ENCODE peak calls at places on chromosomes 1 and 21, in nine cellular contexts. One of them, this sample, is unnamed. For H3K4me1, the result is how much of the 10 kb centered on the place peaks cover.

GRCh38 chr1:240091614-240092300 is at the start of gene FMN2:
- DNase-seq in left ventricle myocardium inferior: no peak
- DNase-seq in heart right ventricle: no peak
- DNase-seq in GM23338: peak
- DNase-seq in upper lobe of left lung: no peak
- DNase-seq in HCT116: no peak
- DNase-seq in cardiac muscle cell: peak
- DNase-seq in ovary: peak
- DNase-seq in suprapubic skin: no peak
- DNase-seq in this sample: no peak

GRCh38 chr1:110765640-110766335 is 91.0 kb upstream of the KCNA3 start:
- DNase-seq in left ventricle myocardium inferior: no peak
- DNase-seq in heart right ventricle: no peak
- DNase-seq in GM23338: peak
- DNase-seq in upper lobe of left lung: no peak
- DNase-seq in HCT116: peak
- DNase-seq in cardiac muscle cell: peak
- DNase-seq in ovary: no peak
- DNase-seq in suprapubic skin: no peak
- DNase-seq in this sample: no peak

GRCh38 chr1:2088434-2088833 is 38.2 kb downstream of the PRKCZ start:
- DNase-seq in left ventricle myocardium inferior: no peak
- DNase-seq in heart right ventricle: no peak
- DNase-seq in GM23338: no peak
- DNase-seq in upper lobe of left lung: no peak
- DNase-seq in HCT116: no peak
- DNase-seq in cardiac muscle cell: peak
- DNase-seq in ovary: peak
- DNase-seq in suprapubic skin: no peak
- DNase-seq in this sample: no peak

GRCh38 chr1:45730075-45730779 is 20.2 kb downstream of the IPP start:
- DNase-seq in left ventricle myocardium inferior: no peak
- DNase-seq in heart right ventricle: no peak
- DNase-seq in GM23338: peak
- DNase-seq in upper lobe of left lung: peak
- DNase-seq in HCT116: no peak
- DNase-seq in cardiac muscle cell: peak
- DNase-seq in ovary: no peak
- DNase-seq in suprapubic skin: no peak
- DNase-seq in this sample: no peak

GRCh38 chr1:15323351-15323988 is 76.4 kb downstream of the FHAD1 start:
- DNase-seq in left ventricle myocardium inferior: peak
- DNase-seq in heart right ventricle: peak
- DNase-seq in GM23338: peak
- DNase-seq in upper lobe of left lung: peak
- DNase-seq in HCT116: peak
- DNase-seq in cardiac muscle cell: peak
- DNase-seq in ovary: peak
- DNase-seq in suprapubic skin: peak
- DNase-seq in this sample: peak

GRCh38 chr1:85839459-85839858 is 131.2 kb upstream of the ZNHIT6 start:
- DNase-seq in left ventricle myocardium inferior: no peak
- DNase-seq in heart right ventricle: no peak
- DNase-seq in GM23338: no peak
- DNase-seq in upper lobe of left lung: no peak
- DNase-seq in HCT116: no peak
- DNase-seq in cardiac muscle cell: no peak
- DNase-seq in ovary: no peak
- DNase-seq in suprapubic skin: no peak
- DNase-seq in this sample: no peak

GRCh38 chr1:45012639-45013278 is 705 bp downstream of the UROD start:
- DNase-seq in left ventricle myocardium inferior: peak
- DNase-seq in heart right ventricle: peak
- DNase-seq in GM23338: peak
- DNase-seq in upper lobe of left lung: peak
- DNase-seq in HCT116: no peak
- DNase-seq in cardiac muscle cell: peak
- DNase-seq in ovary: peak
- DNase-seq in suprapubic skin: no peak
- DNase-seq in this sample: peak

GRCh38 chr21:41952568-41953248 is 1.1 kb downstream of the C2CD2 start:
- DNase-seq in left ventricle myocardium inferior: no peak
- DNase-seq in heart right ventricle: no peak
- DNase-seq in GM23338: peak
- DNase-seq in upper lobe of left lung: no peak
- DNase-seq in HCT116: no peak
- DNase-seq in cardiac muscle cell: no peak
- DNase-seq in ovary: no peak
- DNase-seq in suprapubic skin: no peak
- DNase-seq in this sample: peak

GRCh38 chr1:247681288-247681897 is 1.9 kb upstream of the OR13G1 start:
- DNase-seq in left ventricle myocardium inferior: no peak
- DNase-seq in heart right ventricle: no peak
- DNase-seq in GM23338: peak
- DNase-seq in upper lobe of left lung: no peak
- DNase-seq in HCT116: peak
- DNase-seq in cardiac muscle cell: peak
- DNase-seq in ovary: no peak
- DNase-seq in suprapubic skin: no peak
- DNase-seq in this sample: no peak

GRCh38 chr1:167270230-167270817 is 49.6 kb downstream of the POU2F1 start:
- DNase-seq in left ventricle myocardium inferior: no peak
- DNase-seq in heart right ventricle: no peak
- DNase-seq in GM23338: no peak
- DNase-seq in upper lobe of left lung: no peak
- DNase-seq in HCT116: no peak
- DNase-seq in cardiac muscle cell: no peak
- DNase-seq in ovary: no peak
- DNase-seq in suprapubic skin: no peak
- DNase-seq in this sample: no peak

GRCh38 chr21:43191521-43191920 is 22.7 kb downstream of the CRYAA start:
- DNase-seq in left ventricle myocardium inferior: no peak
- DNase-seq in heart right ventricle: no peak
- DNase-seq in GM23338: no peak
- DNase-seq in upper lobe of left lung: no peak
- DNase-seq in HCT116: no peak
- DNase-seq in cardiac muscle cell: no peak
- DNase-seq in ovary: no peak
- DNase-seq in suprapubic skin: no peak
- DNase-seq in this sample: no peak

GRCh38 chr1:31335007-31335406 is 37.9 kb downstream of the FABP3 start:
- DNase-seq in left ventricle myocardium inferior: no peak
- DNase-seq in heart right ventricle: no peak
- DNase-seq in GM23338: peak
- DNase-seq in upper lobe of left lung: no peak
- DNase-seq in HCT116: peak
- DNase-seq in cardiac muscle cell: peak
- DNase-seq in ovary: no peak
- DNase-seq in suprapubic skin: no peak
- DNase-seq in this sample: no peak

GRCh38 chr1:182611787-182612186 is 7.6 kb upstream of the RGS16 start:
- DNase-seq in left ventricle myocardium inferior: no peak
- DNase-seq in heart right ventricle: no peak
- DNase-seq in GM23338: peak
- DNase-seq in upper lobe of left lung: no peak
- DNase-seq in HCT116: no peak
- DNase-seq in cardiac muscle cell: no peak
- DNase-seq in ovary: no peak
- DNase-seq in suprapubic skin: no peak
- DNase-seq in this sample: no peak

GRCh38 chr1:20339811-20340457 is 49.3 kb downstream of the VWA5B1 start:
- DNase-seq in left ventricle myocardium inferior: no peak
- DNase-seq in heart right ventricle: no peak
- DNase-seq in GM23338: peak
- DNase-seq in upper lobe of left lung: no peak
- DNase-seq in HCT116: no peak
- DNase-seq in cardiac muscle cell: no peak
- DNase-seq in ovary: no peak
- DNase-seq in suprapubic skin: no peak
- DNase-seq in this sample: no peak

GRCh38 chr1:158527190-158527815 is 26.9 kb downstream of the OR6Y1 start:
- DNase-seq in left ventricle myocardium inferior: no peak
- DNase-seq in heart right ventricle: no peak
- DNase-seq in GM23338: peak
- DNase-seq in upper lobe of left lung: no peak
- DNase-seq in HCT116: no peak
- DNase-seq in cardiac muscle cell: peak
- DNase-seq in ovary: no peak
- DNase-seq in suprapubic skin: no peak
- DNase-seq in this sample: no peak

GRCh38 chr1:68358439-68358838 is 91.3 kb downstream of the RPE65 start:
- DNase-seq in left ventricle myocardium inferior: no peak
- DNase-seq in heart right ventricle: no peak
- DNase-seq in GM23338: no peak
- DNase-seq in upper lobe of left lung: no peak
- DNase-seq in HCT116: no peak
- DNase-seq in cardiac muscle cell: peak
- DNase-seq in ovary: no peak
- DNase-seq in suprapubic skin: no peak
- DNase-seq in this sample: no peak

GRCh38 chr1:32107742-32108661 is at the start of gene KPNA6:
- DNase-seq in left ventricle myocardium inferior: peak
- DNase-seq in heart right ventricle: peak
- DNase-seq in GM23338: peak
- DNase-seq in upper lobe of left lung: peak
- DNase-seq in HCT116: peak
- DNase-seq in cardiac muscle cell: peak
- DNase-seq in ovary: peak
- DNase-seq in suprapubic skin: peak
- DNase-seq in this sample: peak

DNA sequence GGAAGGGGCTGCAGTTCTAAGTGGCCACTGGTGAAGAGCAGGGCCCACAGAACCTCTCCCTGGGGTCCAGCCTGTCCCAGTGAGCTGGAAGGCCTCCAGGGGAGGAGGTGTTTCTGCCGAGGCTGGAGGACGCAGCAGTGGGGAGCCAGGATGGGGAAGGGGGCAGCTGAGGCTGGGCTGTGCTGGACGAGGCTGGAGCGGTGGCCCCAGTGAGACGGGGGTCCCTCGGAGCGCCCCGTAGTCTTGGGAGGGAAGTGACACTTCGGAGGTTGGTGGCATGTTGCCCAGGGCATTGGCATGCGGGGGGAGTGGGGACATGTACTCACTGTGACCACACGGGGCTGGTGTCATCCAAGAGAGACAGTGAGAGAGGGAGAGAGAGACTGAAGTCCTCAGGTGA is 33.5 kb downstream of the AJAP1 start:
- DNase-seq in left ventricle myocardium inferior: no peak
- DNase-seq in heart right ventricle: no peak
- DNase-seq in GM23338: no peak
- DNase-seq in upper lobe of left lung: no peak
- DNase-seq in HCT116: no peak
- DNase-seq in cardiac muscle cell: no peak
- DNase-seq in ovary: no peak
- DNase-seq in suprapubic skin: no peak
- DNase-seq in this sample: no peak
- TF ChIP-seq CTCF in left ventricle myocardium inferior: no peak
- TF ChIP-seq CTCF in heart right ventricle: no peak
- TF ChIP-seq CTCF in GM23338: no peak
- TF ChIP-seq CTCF in upper lobe of left lung: no peak
- TF ChIP-seq CTCF in HCT116: no peak
- TF ChIP-seq CTCF in cardiac muscle cell: no peak
- TF ChIP-seq CTCF in ovary: no peak
- TF ChIP-seq CTCF in suprapubic skin: no peak
- TF ChIP-seq CTCF in this sample: no peak

DNA sequence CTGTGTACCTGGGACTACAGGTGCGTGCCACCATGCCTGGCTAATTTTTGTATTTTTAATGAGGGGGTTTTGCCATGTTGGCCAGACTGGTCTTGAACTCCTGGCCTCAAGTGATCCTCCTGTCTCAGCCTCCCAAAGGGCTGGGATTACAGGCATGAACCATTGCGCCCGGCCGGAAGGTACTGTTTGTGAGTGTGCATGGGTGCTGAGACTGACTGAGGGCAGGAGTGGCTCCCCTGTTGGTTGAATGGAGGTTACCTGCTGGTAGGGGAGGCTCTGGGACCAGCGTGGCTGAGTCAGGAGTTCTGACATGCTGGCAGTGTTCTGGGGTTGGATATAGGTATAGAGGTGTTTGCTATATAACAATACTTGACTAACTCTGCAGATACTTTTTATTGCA is 10.4 kb downstream of the PRMT2 start:
- DNase-seq in left ventricle myocardium inferior: no peak
- DNase-seq in heart right ventricle: no peak
- DNase-seq in GM23338: no peak
- DNase-seq in upper lobe of left lung: no peak
- DNase-seq in HCT116: no peak
- DNase-seq in cardiac muscle cell: no peak
- DNase-seq in ovary: no peak
- DNase-seq in suprapubic skin: no peak
- DNase-seq in this sample: no peak
- H3K4me1 ChIP-seq in left ventricle myocardium inferior: under half
- H3K4me1 ChIP-seq in heart right ventricle: under half
- H3K4me1 ChIP-seq in GM23338: under half
- H3K4me1 ChIP-seq in upper lobe of left lung: under half
- H3K4me1 ChIP-seq in HCT116: under half
- H3K4me1 ChIP-seq in cardiac muscle cell: under half
- H3K4me1 ChIP-seq in ovary: under half
- H3K4me1 ChIP-seq in suprapubic skin: under half
- H3K4me1 ChIP-seq in this sample: under half

GRCh38 chr1:18511469-18511997 is 30.8 kb downstream of the KLHDC7A start:
- DNase-seq in left ventricle myocardium inferior: no peak
- DNase-seq in heart right ventricle: no peak
- DNase-seq in GM23338: peak
- DNase-seq in upper lobe of left lung: no peak
- DNase-seq in HCT116: no peak
- DNase-seq in cardiac muscle cell: no peak
- DNase-seq in ovary: no peak
- DNase-seq in suprapubic skin: no peak
- DNase-seq in this sample: no peak
- TF ChIP-seq CTCF in left ventricle myocardium inferior: no peak
- TF ChIP-seq CTCF in heart right ventricle: no peak
- TF ChIP-seq CTCF in GM23338: peak
- TF ChIP-seq CTCF in upper lobe of left lung: no peak
- TF ChIP-seq CTCF in HCT116: peak
- TF ChIP-seq CTCF in cardiac muscle cell: no peak
- TF ChIP-seq CTCF in ovary: no peak
- TF ChIP-seq CTCF in suprapubic skin: no peak
- TF ChIP-seq CTCF in this sample: no peak

GRCh38 chr1:207868252-207868768 is 42.6 kb downstream of the CD34 start:
- DNase-seq in left ventricle myocardium inferior: peak
- DNase-seq in heart right ventricle: peak
- DNase-seq in GM23338: peak
- DNase-seq in upper lobe of left lung: peak
- DNase-seq in HCT116: no peak
- DNase-seq in cardiac muscle cell: peak
- DNase-seq in ovary: peak
- DNase-seq in suprapubic skin: peak
- DNase-seq in this sample: no peak
- H3K4me1 ChIP-seq in left ventricle myocardium inferior: half or more
- H3K4me1 ChIP-seq in heart right ventricle: under half
- H3K4me1 ChIP-seq in GM23338: under half
- H3K4me1 ChIP-seq in upper lobe of left lung: half or more
- H3K4me1 ChIP-seq in HCT116: under half
- H3K4me1 ChIP-seq in cardiac muscle cell: under half
- H3K4me1 ChIP-seq in ovary: under half
- H3K4me1 ChIP-seq in suprapubic skin: half or more
- H3K4me1 ChIP-seq in this sample: under half

GRCh38 chr1:29033829-29034466 is 89.8 kb downstream of the TMEM200B start:
- DNase-seq in left ventricle myocardium inferior: no peak
- DNase-seq in heart right ventricle: no peak
- DNase-seq in GM23338: peak
- DNase-seq in upper lobe of left lung: no peak
- DNase-seq in HCT116: peak
- DNase-seq in cardiac muscle cell: peak
- DNase-seq in ovary: no peak
- DNase-seq in suprapubic skin: no peak
- DNase-seq in this sample: no peak
- TF ChIP-seq CTCF in left ventricle myocardium inferior: peak
- TF ChIP-seq CTCF in heart right ventricle: peak
- TF ChIP-seq CTCF in GM23338: peak
- TF ChIP-seq CTCF in upper lobe of left lung: peak
- TF ChIP-seq CTCF in HCT116: peak
- TF ChIP-seq CTCF in cardiac muscle cell: peak
- TF ChIP-seq CTCF in ovary: no peak
- TF ChIP-seq CTCF in suprapubic skin: peak
- TF ChIP-seq CTCF in this sample: peak